ENCODE peak calls at places on chromosomes 4 and X, in five cellular contexts. One of them, this sample, is unnamed. For H3K4me1 and H3K27me3, the result is how much of the 10 kb centered on the place peaks cover.

GRCh38 chr4:158884280-158884679 is 115.5 kb downstream of the FNIP2 start:
- DNase-seq in CD8-positive, alpha-beta memory T cell: no peak
- DNase-seq in psoas muscle: no peak
- DNase-seq in heart left ventricle: no peak
- DNase-seq in uterus: no peak
- DNase-seq in this sample: no peak

GRCh38 chr4:4358093-4358840 is 28.6 kb upstream of the NSG1 start:
- DNase-seq in CD8-positive, alpha-beta memory T cell: no peak
- DNase-seq in psoas muscle: no peak
- DNase-seq in heart left ventricle: no peak
- DNase-seq in uterus: no peak
- DNase-seq in this sample: no peak

GRCh38 chrX:31166832-31167231 is 95.0 kb upstream of the FTHL17 start:
- DNase-seq in CD8-positive, alpha-beta memory T cell: no peak
- DNase-seq in psoas muscle: no peak
- DNase-seq in heart left ventricle: no peak
- DNase-seq in uterus: no peak
- DNase-seq in this sample: no peak

GRCh38 chr4:123578276-123579014 is 181.8 kb downstream of the SPRY1 start:
- DNase-seq in CD8-positive, alpha-beta memory T cell: no peak
- DNase-seq in psoas muscle: no peak
- DNase-seq in heart left ventricle: no peak
- DNase-seq in uterus: no peak
- DNase-seq in this sample: no peak

GRCh38 chr4:39480902-39481695 is 22.2 kb downstream of the LIAS start:
- DNase-seq in CD8-positive, alpha-beta memory T cell: no peak
- DNase-seq in psoas muscle: no peak
- DNase-seq in heart left ventricle: no peak
- DNase-seq in uterus: no peak
- DNase-seq in this sample: no peak

GRCh38 chrX:9515973-9516538 is 51.2 kb downstream of the TBL1X start:
- DNase-seq in CD8-positive, alpha-beta memory T cell: no peak
- DNase-seq in psoas muscle: no peak
- DNase-seq in heart left ventricle: no peak
- DNase-seq in uterus: no peak
- DNase-seq in this sample: no peak

GRCh38 chr4:71346710-71347109 is 7.9 kb downstream of the SLC4A4 start:
- DNase-seq in CD8-positive, alpha-beta memory T cell: no peak
- DNase-seq in psoas muscle: no peak
- DNase-seq in heart left ventricle: no peak
- DNase-seq in uterus: no peak
- DNase-seq in this sample: no peak

GRCh38 chr4:152920768-152921167 is 15.4 kb upstream of the FHDC1 start:
- DNase-seq in CD8-positive, alpha-beta memory T cell: no peak
- DNase-seq in psoas muscle: no peak
- DNase-seq in heart left ventricle: no peak
- DNase-seq in uterus: no peak
- DNase-seq in this sample: no peak

GRCh38 chr4:119755599-119755998 is 127.0 kb upstream of the PDE5A start:
- DNase-seq in CD8-positive, alpha-beta memory T cell: no peak
- DNase-seq in psoas muscle: no peak
- DNase-seq in heart left ventricle: no peak
- DNase-seq in uterus: no peak
- DNase-seq in this sample: no peak

GRCh38 chr4:153018031-153018430 is 81.9 kb downstream of the FHDC1 start:
- DNase-seq in CD8-positive, alpha-beta memory T cell: no peak
- DNase-seq in psoas muscle: no peak
- DNase-seq in heart left ventricle: no peak
- DNase-seq in uterus: no peak
- DNase-seq in this sample: no peak

GRCh38 chr4:36244257-36245084 is at the start of gene ARAP2:
- DNase-seq in CD8-positive, alpha-beta memory T cell: peak
- DNase-seq in psoas muscle: peak
- DNase-seq in heart left ventricle: peak
- DNase-seq in uterus: peak
- DNase-seq in this sample: peak

GRCh38 chr4:47031011-47031678 is at the start of gene GABRB1:
- DNase-seq in CD8-positive, alpha-beta memory T cell: no peak
- DNase-seq in psoas muscle: peak
- DNase-seq in heart left ventricle: peak
- DNase-seq in uterus: peak
- DNase-seq in this sample: peak

GRCh38 chrX:15293471-15293870 is 22.0 kb downstream of the ASB11 start:
- DNase-seq in CD8-positive, alpha-beta memory T cell: no peak
- DNase-seq in psoas muscle: no peak
- DNase-seq in heart left ventricle: no peak
- DNase-seq in uterus: no peak
- DNase-seq in this sample: no peak

DNA sequence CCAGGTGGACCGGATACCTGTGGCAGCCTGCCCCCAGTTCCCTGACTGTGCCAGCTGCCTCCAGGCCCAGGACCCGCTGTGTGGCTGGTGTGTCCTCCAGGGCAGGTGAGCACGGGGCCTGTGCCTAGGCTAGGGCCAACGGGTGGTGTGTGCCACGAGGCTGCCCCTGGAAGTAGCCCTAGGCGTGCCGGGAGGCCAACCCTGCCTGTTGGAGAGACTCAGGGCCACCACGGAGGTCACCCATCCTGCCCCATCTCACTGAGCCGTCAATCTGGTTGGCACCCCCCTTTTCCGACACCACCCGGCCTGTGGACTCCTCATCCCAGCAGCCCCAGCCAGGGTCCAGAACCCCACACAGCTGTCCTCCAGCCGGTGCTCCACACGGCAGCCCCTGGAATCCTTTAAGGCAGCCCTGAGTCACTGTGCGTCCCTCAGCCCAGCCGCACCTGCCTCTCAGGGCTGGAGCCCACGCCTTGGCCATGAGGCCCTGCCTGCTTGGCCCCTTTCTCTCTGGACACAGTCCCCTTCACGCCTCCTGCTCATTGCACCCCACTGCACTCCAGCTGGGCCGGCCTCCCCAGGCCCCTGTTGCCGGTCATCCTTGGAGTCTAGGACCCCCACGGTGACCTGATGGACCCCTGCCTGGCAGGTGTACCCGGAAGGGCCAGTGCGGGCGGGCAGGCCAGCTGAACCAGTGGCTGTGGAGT is 5.3 kb downstream of the PLXNB3 start:
- DNase-seq in CD8-positive, alpha-beta memory T cell: no peak
- DNase-seq in psoas muscle: peak
- DNase-seq in heart left ventricle: no peak
- DNase-seq in uterus: no peak
- DNase-seq in this sample: no peak
- H3K4me1 ChIP-seq in CD8-positive, alpha-beta memory T cell: under half
- H3K4me1 ChIP-seq in psoas muscle: under half
- H3K4me1 ChIP-seq in heart left ventricle: under half
- H3K4me1 ChIP-seq in uterus: under half
- H3K4me1 ChIP-seq in this sample: under half

DNA sequence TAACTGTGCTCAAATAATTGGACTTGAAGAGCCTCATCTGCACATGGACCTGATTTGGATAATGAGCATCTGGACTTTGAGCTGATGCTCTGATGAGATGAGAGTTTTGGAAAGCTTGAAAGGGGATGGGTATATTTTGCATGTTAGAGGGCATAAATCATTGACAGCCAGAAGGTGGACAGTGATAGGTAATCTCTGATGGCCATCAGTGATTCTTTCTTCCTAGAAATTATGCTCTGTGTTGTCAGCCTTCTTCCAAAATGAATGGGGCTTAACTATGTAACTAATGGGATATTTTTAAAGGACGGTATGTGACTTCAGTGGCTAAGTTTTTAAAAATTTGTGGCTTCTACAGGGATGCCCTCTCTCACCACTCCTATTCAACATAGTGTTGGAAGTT is 334.0 kb downstream of the PTTG2 start:
- DNase-seq in CD8-positive, alpha-beta memory T cell: no peak
- DNase-seq in psoas muscle: no peak
- DNase-seq in heart left ventricle: no peak
- DNase-seq in uterus: no peak
- DNase-seq in this sample: no peak
- H3K4me3 ChIP-seq in CD8-positive, alpha-beta memory T cell: no peak
- H3K4me3 ChIP-seq in psoas muscle: no peak
- H3K4me3 ChIP-seq in heart left ventricle: no peak
- H3K4me3 ChIP-seq in uterus: no peak
- H3K4me3 ChIP-seq in this sample: no peak

DNA sequence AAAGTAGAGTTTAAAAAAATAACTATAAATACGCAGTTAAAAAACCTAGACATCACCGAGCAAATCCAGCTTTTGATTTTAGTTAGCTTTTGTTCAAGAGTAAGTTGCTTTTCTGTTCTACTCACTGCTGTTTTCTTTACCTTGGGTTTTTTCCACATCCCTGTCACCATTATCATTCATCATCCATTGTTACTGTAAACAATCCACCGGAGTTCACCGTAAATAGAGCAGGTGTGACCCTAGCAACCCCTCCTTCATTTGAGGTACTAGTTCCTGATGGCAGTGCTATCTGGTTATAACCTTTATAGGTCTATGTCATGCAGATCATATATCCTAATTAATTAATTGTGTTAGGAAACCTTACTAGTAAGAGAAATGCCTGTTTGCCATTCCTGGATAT is 43.0 kb upstream of the TEX13D start:
- DNase-seq in CD8-positive, alpha-beta memory T cell: no peak
- DNase-seq in psoas muscle: no peak
- DNase-seq in heart left ventricle: no peak
- DNase-seq in uterus: no peak
- DNase-seq in this sample: no peak
- H3K27me3 ChIP-seq in CD8-positive, alpha-beta memory T cell: under half
- H3K27me3 ChIP-seq in psoas muscle: under half
- H3K27me3 ChIP-seq in heart left ventricle: under half
- H3K27me3 ChIP-seq in uterus: under half
- H3K27me3 ChIP-seq in this sample: under half

DNA sequence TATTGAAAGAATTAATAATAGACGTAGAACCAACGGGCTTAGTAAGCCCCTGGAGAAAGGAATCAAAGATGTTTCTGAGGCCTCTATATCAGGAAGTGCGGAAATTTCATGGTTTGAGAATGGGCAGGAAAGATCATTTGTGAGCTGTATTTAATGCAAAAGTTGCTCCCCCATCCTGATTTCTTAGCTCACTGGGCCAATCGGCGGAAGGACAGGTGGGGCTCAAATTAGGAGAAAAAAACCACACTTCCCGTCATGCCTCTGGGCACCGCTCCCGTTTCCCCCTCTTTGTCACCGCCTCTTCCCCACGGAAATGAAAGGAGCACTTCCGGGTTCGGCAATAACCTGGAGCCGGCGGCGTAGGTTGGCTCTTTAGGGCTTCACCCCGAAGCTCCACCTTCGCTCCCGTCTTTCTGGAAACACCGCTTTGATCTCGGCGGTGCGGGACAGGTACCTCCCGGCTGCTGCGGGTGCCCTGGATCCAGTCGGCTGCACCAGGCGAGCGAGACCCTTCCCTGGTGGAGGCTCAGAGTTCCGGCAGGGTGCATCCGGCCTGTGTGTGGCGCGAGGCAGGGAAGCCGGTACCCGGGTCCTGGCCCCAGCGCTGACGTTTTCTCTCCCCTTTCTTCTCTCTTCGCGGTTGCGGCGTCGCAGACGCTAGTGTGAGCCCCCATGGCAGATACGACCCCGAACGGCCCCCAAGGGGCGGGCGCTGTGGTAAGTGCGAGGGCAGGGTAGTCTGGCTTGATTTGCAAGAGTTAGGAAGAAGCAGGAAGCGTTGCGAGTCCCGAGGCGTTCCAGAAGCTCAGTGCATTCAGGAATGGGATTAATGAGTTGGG is at the start of gene TMEM33:
- DNase-seq in CD8-positive, alpha-beta memory T cell: peak
- DNase-seq in psoas muscle: peak
- DNase-seq in heart left ventricle: peak
- DNase-seq in uterus: peak
- DNase-seq in this sample: peak
- H3K4me1 ChIP-seq in CD8-positive, alpha-beta memory T cell: under half
- H3K4me1 ChIP-seq in psoas muscle: under half
- H3K4me1 ChIP-seq in heart left ventricle: under half
- H3K4me1 ChIP-seq in uterus: under half
- H3K4me1 ChIP-seq in this sample: under half

GRCh38 chr4:181647396-181648107 is 595.6 kb upstream of the TENM3 start:
- DNase-seq in CD8-positive, alpha-beta memory T cell: no peak
- DNase-seq in psoas muscle: no peak
- DNase-seq in heart left ventricle: no peak
- DNase-seq in uterus: no peak
- DNase-seq in this sample: no peak
- H3K4me3 ChIP-seq in CD8-positive, alpha-beta memory T cell: no peak
- H3K4me3 ChIP-seq in psoas muscle: no peak
- H3K4me3 ChIP-seq in heart left ventricle: no peak
- H3K4me3 ChIP-seq in uterus: no peak
- H3K4me3 ChIP-seq in this sample: no peak

DNA sequence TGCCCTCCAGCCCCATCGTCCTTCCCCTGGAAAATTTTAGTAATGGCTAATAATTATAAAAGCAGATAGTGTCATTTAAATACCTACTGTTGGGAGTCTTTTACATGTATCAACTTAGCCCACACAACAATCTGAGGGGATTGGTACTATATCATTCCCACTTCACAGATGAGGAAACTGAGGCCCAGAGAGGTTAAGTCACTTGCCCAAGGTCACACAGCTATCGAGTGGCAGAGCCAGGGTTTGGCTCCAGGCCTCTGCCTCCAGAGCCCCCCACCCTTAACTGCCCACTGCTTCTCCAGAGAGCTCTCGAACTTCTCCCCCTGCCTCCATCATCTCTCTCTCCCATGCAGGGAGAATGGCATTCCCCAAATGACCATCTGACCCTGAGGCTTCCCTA is 7.4 kb downstream of the C4orf50 start:
- DNase-seq in CD8-positive, alpha-beta memory T cell: no peak
- DNase-seq in psoas muscle: no peak
- DNase-seq in heart left ventricle: no peak
- DNase-seq in uterus: no peak
- DNase-seq in this sample: no peak
- H3K27me3 ChIP-seq in CD8-positive, alpha-beta memory T cell: under half
- H3K27me3 ChIP-seq in psoas muscle: under half
- H3K27me3 ChIP-seq in heart left ventricle: under half
- H3K27me3 ChIP-seq in uterus: under half
- H3K27me3 ChIP-seq in this sample: half or more

GRCh38 chr4:12123709-12124108 is 695.0 kb upstream of the HS3ST1 start:
- DNase-seq in CD8-positive, alpha-beta memory T cell: no peak
- DNase-seq in psoas muscle: no peak
- DNase-seq in heart left ventricle: no peak
- DNase-seq in uterus: no peak
- DNase-seq in this sample: no peak
- H3K4me1 ChIP-seq in CD8-positive, alpha-beta memory T cell: under half
- H3K4me1 ChIP-seq in psoas muscle: under half
- H3K4me1 ChIP-seq in heart left ventricle: under half
- H3K4me1 ChIP-seq in uterus: under half
- H3K4me1 ChIP-seq in this sample: under half

DNA sequence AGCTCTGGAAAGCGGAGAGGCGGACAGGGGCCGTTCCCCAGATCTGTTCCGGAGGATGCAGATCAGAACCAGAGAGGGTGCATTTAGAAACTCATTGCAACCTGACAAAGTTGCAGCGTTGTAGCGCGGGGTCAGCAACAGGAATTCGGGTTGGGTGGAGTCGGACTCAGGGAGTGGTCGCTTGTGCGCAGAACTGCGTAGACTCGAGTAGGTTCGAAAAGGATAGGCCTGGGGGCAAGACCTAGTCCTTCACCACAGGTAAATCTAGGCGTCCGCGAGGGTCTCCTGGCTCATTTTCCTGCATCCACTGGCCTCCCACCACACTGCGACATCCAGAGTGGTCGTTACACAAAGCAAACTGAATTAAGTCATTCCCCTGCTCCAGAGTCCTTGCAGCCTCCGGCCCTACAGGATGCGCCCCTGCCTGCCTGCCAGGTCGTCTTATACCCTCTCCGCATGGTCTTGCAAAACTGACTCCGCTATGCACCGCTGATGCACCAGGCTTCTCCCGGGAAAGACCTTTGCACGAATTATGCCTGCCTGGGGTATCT is 4.7 kb upstream of the ZNF518B start:
- DNase-seq in CD8-positive, alpha-beta memory T cell: no peak
- DNase-seq in psoas muscle: no peak
- DNase-seq in heart left ventricle: no peak
- DNase-seq in uterus: no peak
- DNase-seq in this sample: no peak
- H3K4me3 ChIP-seq in CD8-positive, alpha-beta memory T cell: peak
- H3K4me3 ChIP-seq in psoas muscle: peak
- H3K4me3 ChIP-seq in heart left ventricle: peak
- H3K4me3 ChIP-seq in uterus: peak
- H3K4me3 ChIP-seq in this sample: peak

This sample was measured in left ventricle myocardium inferior.